ENCODE peak calls at places on chromosomes 2 and 18, in ten cellular contexts. O is Peyer's patch; I is GM23248; E is pancreas; G is tibial artery; B is astrocyte; W is small intestine; U is spleen; T is CD8-positive, alpha-beta memory T cell; M is prostate gland. V is an unnamed sample. For H3K27me3, the result is how much of the 10 kb centered on the place peaks cover.

GRCh38 chr2:200130762-200131166 is 175.4 kb downstream of the MAIP1 start:
- DNase-seq in I (peak), B (peak), U (no peak), T (no peak), E (no peak), O (no peak), M (no peak), W (no peak), G (no peak), V (no peak)

GRCh38 chr18:24369420-24369819 is 28.2 kb downstream of the OSBPL1A start:
- DNase-seq in B (peak), U (no peak), M (no peak), W (no peak), E (no peak), O (no peak), T (no peak), I (peak), G (no peak), V (no peak)

GRCh38 chr2:59957539-59957938 is 595.9 kb downstream of the BCL11A start:
- DNase-seq in E (no peak), W (no peak), T (no peak), G (no peak), O (no peak), U (no peak), B (no peak), M (no peak), I (no peak), V (no peak)

GRCh38 chr2:74441690-74442482 is at the start of gene RTKN:
- DNase-seq in I (peak), M (peak), O (peak), B (no peak), W (peak), U (peak), E (peak), G (no peak), T (no peak), V (peak)

GRCh38 chr2:101517753-101518152 is 42.8 kb upstream of the RFX8 start:
- DNase-seq in B (peak), M (no peak), O (no peak), W (peak), G (no peak), I (peak), T (no peak), U (no peak), E (no peak), V (no peak)

GRCh38 chr2:106104332-106105062 is 89.6 kb downstream of the UXS1 start:
- DNase-seq in B (peak), U (no peak), G (no peak), M (peak), E (peak), T (peak), I (peak), W (peak), O (no peak), V (no peak)

GRCh38 chr2:190534310-190535118 is at the start of gene NEMP2:
- DNase-seq in E (peak), B (peak), M (peak), O (peak), U (peak), W (peak), G (peak), I (peak), T (peak), V (peak)

GRCh38 chr2:23293063-23293462 is 91.9 kb upstream of the KLHL29 start:
- DNase-seq in W (no peak), M (peak), G (no peak), I (peak), O (no peak), E (no peak), T (no peak), B (no peak), U (no peak), V (no peak)

GRCh38 chr18:74498712-74499629 is 2.8 kb downstream of the CNDP2 start:
- DNase-seq in T (peak), G (peak), W (peak), I (peak), B (peak), E (peak), M (no peak), O (no peak), U (peak), V (peak)

GRCh38 chr2:132670961-132671781 is 1.2 kb upstream of the LYPD1 start:
- DNase-seq in U (no peak), E (no peak), G (no peak), O (no peak), T (no peak), B (peak), W (no peak), I (peak), M (no peak), V (no peak)

GRCh38 chr2:69843993-69844392 is 14.5 kb downstream of the GMCL1 start:
- DNase-seq in E (no peak), O (no peak), B (no peak), G (no peak), W (no peak), T (no peak), I (no peak), M (no peak), U (no peak), V (no peak)

GRCh38 chr2:85741811-85742507 is 11.8 kb upstream of the ATOH8 start:
- DNase-seq in I (peak), G (peak), O (no peak), B (peak), E (peak), W (no peak), U (no peak), T (no peak), M (peak), V (peak)

GRCh38 chr2:235494716-235495372 is 1.0 kb downstream of the AGAP1 start:
- DNase-seq in M (no peak), O (peak), I (peak), G (peak), E (peak), W (peak), T (no peak), U (no peak), B (peak), V (peak)

GRCh38 chr2:42092084-42092996 is 44.5 kb downstream of the PKDCC start:
- DNase-seq in B (peak), E (no peak), O (no peak), W (peak), I (no peak), U (no peak), T (no peak), M (no peak), G (no peak), V (no peak)

GRCh38 chr2:113219889-113220641 is 46.3 kb downstream of the PSD4 start:
- DNase-seq in E (peak), T (peak), O (peak), G (peak), W (peak), M (no peak), I (peak), U (no peak), B (no peak), V (peak)

GRCh38 chr18:58639751-58640427 is 11.0 kb upstream of the ALPK2 start:
- DNase-seq in B (peak), M (no peak), I (peak), O (no peak), E (no peak), U (no peak), W (no peak), T (no peak), G (no peak), V (no peak)

GRCh38 chr2:16375351-16375750 is 290.3 kb downstream of the CYRIA start:
- DNase-seq in W (no peak), O (no peak), M (no peak), E (no peak), I (no peak), U (no peak), B (no peak), G (no peak), T (no peak), V (no peak)

GRCh38 chr2:240791211-240791800 is 28.7 kb downstream of the KIF1A start:
- DNase-seq in M (no peak), O (peak), E (peak), U (peak), W (no peak), I (no peak), G (no peak), B (no peak), T (peak), V (no peak)

GRCh38 chr2:54605836-54606235 is 117.6 kb upstream of the EML6 start:
- DNase-seq in W (no peak), M (no peak), E (no peak), U (no peak), I (peak), B (peak), G (no peak), T (no peak), O (no peak), V (no peak)

GRCh38 chr2:109447251-109447661 is 166.5 kb downstream of the SEPTIN10 start:
- DNase-seq in E (no peak), T (no peak), M (no peak), U (peak), B (peak), O (no peak), G (peak), W (no peak), I (peak), V (no peak)

GRCh38 chr2:230798769-230799399 is 65.9 kb upstream of the ITM2C start:
- DNase-seq in M (peak), U (no peak), O (no peak), B (no peak), W (peak), E (no peak), G (no peak), I (peak), T (peak), V (no peak)

GRCh38 chr18:72868666-72869661 is 1.2 kb upstream of the NETO1 start:
- DNase-seq in T (no peak), W (no peak), M (no peak), G (no peak), O (no peak), B (no peak), I (no peak), E (no peak), U (peak), V (no peak)

GRCh38 chr18:24362757-24363156 is 34.9 kb downstream of the OSBPL1A start:
- DNase-seq in W (no peak), O (no peak), M (peak), T (no peak), B (no peak), I (no peak), E (no peak), G (no peak), U (no peak), V (no peak)

GRCh38 chr18:57798713-57799373 is 4.3 kb downstream of the ATP8B1 start:
- DNase-seq in B (no peak), I (no peak), E (no peak), O (no peak), T (no peak), W (peak), M (no peak), G (no peak), U (no peak), V (no peak)

GRCh38 chr2:139685590-139685989 is 905.4 kb upstream of the NXPH2 start:
- DNase-seq in U (no peak), E (no peak), W (no peak), O (no peak), I (no peak), T (no peak), B (no peak), M (no peak), G (no peak), V (no peak)

GRCh38 chr18:8948471-8949149 is 153.9 kb upstream of the NDUFV2 start:
- DNase-seq in G (no peak), M (no peak), U (no peak), I (peak), B (peak), E (no peak), W (no peak), T (no peak), O (no peak), V (no peak)

GRCh38 chr2:148999451-148999891 is 39.0 kb upstream of the LYPD6B start:
- DNase-seq in E (no peak), B (no peak), G (no peak), W (peak), M (peak), U (no peak), T (no peak), O (no peak), I (peak), V (no peak)

GRCh38 chr2:228401065-228401912 is 219.8 kb upstream of the SPHKAP start:
- DNase-seq in B (no peak), U (peak), G (no peak), E (no peak), I (no peak), O (no peak), W (no peak), T (no peak), M (no peak), V (no peak)

GRCh38 chr2:74474899-74475298 is 2.4 kb upstream of the MRPL53 start:
- DNase-seq in O (no peak), U (peak), I (no peak), T (no peak), E (no peak), W (no peak), B (no peak), M (no peak), G (no peak), V (no peak)

GRCh38 chr2:24452499-24452878 is 38.6 kb upstream of the NCOA1 start:
- DNase-seq in W (no peak), U (no peak), T (no peak), G (no peak), O (no peak), B (no peak), I (peak), E (no peak), M (no peak), V (no peak)
- H3K4me3 ChIP-seq in W (no peak), U (no peak), T (no peak), G (no peak), O (no peak), B (no peak), I (no peak), E (no peak), M (no peak), V (no peak)

GRCh38 chr2:7570247-7570646 is 653.0 kb downstream of the RNF144A start:
- DNase-seq in E (no peak), W (no peak), I (no peak), T (no peak), U (no peak), M (no peak), G (no peak), B (no peak), O (no peak), V (no peak)
- H3K27me3 ChIP-seq in E (under half), W (under half), I (under half), T (under half), U (under half), M (under half), G (under half), B (under half), O (under half), V (under half)

GRCh38 chr2:127208313-127208712 is 11.8 kb downstream of the CYP27C1 start:
- DNase-seq in O (no peak), I (peak), M (no peak), G (no peak), U (peak), T (no peak), E (no peak), W (no peak), B (peak), V (peak)

GRCh38 chr2:127201452-127201851 is 18.6 kb downstream of the CYP27C1 start:
- DNase-seq in M (no peak), O (no peak), G (no peak), B (no peak), T (no peak), I (no peak), E (no peak), U (peak), W (no peak), V (no peak)

GRCh38 chr2:127200962-127201361 is 19.1 kb downstream of the CYP27C1 start:
- DNase-seq in I (no peak), G (no peak), B (no peak), M (no peak), T (no peak), U (peak), W (no peak), E (no peak), O (no peak), V (no peak)

DNA sequence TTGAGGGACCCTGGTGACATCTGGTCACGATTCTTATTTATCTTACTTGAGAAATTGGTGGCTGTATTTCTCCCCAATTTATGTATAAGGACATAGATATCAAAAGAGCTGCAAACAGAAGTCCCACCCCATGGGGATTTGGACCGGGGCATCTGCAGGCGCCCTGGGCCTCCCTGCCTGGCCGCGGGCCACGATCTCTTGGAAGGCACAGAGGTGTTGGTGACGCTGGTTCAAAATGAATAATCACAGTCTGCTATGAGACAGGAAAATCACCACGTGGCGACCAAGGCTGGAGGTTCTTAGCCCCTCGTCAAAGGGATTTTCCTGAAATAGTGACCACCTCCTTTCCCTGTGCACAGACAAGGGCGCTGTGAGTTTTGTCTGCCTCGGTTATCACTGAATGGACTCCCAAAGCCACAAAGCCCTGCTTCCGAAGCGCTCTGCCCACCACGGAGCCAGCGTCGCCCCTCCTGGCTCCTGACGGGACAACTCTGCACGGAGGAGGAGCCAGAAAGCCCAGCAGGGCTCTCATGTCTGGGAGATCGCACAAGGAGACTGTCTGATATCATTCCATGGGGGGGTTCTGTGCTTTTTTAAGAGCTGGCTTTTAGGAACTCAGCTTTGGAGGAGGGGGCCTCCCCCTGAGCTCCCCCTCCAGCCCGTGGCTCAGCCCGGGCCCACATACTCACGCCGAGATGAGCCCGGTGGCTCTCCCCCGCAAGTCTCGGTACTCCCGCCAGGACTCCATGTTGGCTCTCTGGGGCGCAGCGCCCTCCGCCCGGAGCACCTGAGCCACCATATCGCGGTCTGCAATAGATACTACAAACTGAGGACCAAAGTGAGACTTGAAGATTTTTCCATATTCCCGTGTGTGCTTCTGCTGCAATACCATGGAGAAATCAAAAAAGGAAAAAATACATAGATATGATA is 14.6 kb downstream of the CYP27C1 start:
- DNase-seq in M (no peak), W (no peak), U (peak), E (no peak), B (no peak), T (no peak), G (no peak), I (no peak), O (no peak), V (peak)
- H3K27ac ChIP-seq in M (no peak), W (no peak), U (no peak), E (no peak), B (no peak), T (no peak), G (no peak), I (no peak), O (no peak), V (no peak)

DNA sequence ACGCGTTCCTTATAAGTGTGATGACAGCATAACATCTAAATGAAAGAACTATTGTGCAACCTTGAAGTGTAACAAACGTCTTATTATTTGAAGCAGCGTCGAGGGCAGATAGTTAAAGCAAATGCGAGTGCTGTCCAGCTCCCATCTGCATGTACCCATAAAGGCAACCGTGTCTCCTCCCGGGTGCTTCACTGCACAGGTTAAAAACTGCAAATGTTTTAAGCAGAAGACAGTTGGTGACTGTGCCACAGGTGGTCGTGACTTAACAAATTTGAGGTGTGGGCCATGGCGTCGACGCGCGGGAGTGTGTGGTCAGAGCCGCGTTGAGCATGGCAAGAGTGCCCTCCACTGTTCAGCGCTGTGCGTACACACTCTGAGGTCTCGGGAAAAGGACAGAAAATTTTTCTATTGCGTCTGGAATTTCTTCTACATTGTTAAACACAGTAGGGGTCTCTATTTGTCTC is 6.4 kb downstream of the SALL3 start:
- DNase-seq in I (peak), U (no peak), M (peak), B (peak), W (peak), O (no peak), G (no peak), T (no peak), E (no peak), V (no peak)
- H3K4me3 ChIP-seq in I (no peak), U (no peak), M (no peak), B (peak), W (no peak), O (no peak), G (no peak), T (no peak), E (no peak), V (no peak)

DNA sequence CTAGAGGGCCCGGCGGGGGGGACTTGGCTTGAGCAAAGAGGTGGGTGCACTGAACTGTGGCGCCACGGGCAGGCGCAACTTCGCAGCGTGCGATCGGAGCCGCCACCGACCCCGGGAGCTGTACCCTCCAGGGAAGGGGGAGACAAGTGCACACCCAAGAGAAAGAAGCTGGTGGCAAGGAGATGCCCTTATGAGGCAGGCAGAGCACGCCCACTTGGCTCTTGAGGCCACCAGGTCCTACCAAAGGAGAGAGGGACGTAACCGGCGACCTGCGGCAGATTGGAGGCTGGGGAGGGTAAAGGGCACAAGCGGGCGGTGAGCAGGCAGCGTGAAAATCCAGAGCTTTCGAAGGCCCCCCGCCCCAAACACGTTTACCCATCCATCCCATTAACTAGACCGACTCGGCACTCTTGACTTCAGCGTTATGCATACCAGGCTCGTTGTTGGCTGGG is 967 bp downstream of the DLX2 start:
- DNase-seq in I (peak), T (no peak), U (peak), E (no peak), W (no peak), G (no peak), B (no peak), M (no peak), O (peak), V (no peak)
- H3K27me3 ChIP-seq in I (under half), T (half or more), U (half or more), E (half or more), W (under half), G (half or more), B (under half), M (half or more), O (half or more), V (half or more)

GRCh38 chr2:40329739-40330047 is 122.2 kb downstream of the SLC8A1 start:
- DNase-seq in I (no peak), O (no peak), G (no peak), E (no peak), T (no peak), M (no peak), B (no peak), W (no peak), U (no peak), V (no peak)

GRCh38 chr2:40330086-40330485 is 121.8 kb downstream of the SLC8A1 start:
- DNase-seq in T (no peak), M (no peak), I (no peak), B (no peak), O (no peak), E (no peak), G (no peak), W (no peak), U (no peak), V (no peak)

GRCh38 chr2:40332096-40332826 is 119.6 kb downstream of the SLC8A1 start:
- DNase-seq in B (peak), U (no peak), E (no peak), G (no peak), I (peak), T (no peak), W (no peak), M (no peak), O (no peak), V (no peak)
- H3K27ac ChIP-seq in B (peak), U (peak), E (peak), G (peak), I (no peak), T (no peak), W (no peak), M (no peak), O (peak), V (no peak)

GRCh38 chr2:226959418-226959817 is 123.6 kb downstream of the RHBDD1 start:
- DNase-seq in U (no peak), I (no peak), W (no peak), M (no peak), E (no peak), T (no peak), B (no peak), G (no peak), O (no peak), V (no peak)
- H3K4me3 ChIP-seq in U (no peak), I (no peak), W (no peak), M (no peak), E (no peak), T (no peak), B (no peak), G (no peak), O (no peak), V (no peak)

GRCh38 chr18:13878858-13879257 is 36.5 kb downstream of the MC2R start:
- DNase-seq in M (no peak), E (no peak), U (no peak), I (no peak), O (no peak), W (no peak), G (no peak), T (no peak), B (no peak), V (no peak)
- H3K27me3 ChIP-seq in M (under half), E (under half), U (under half), I (under half), O (under half), W (under half), G (under half), T (under half), B (under half), V (under half)

V was measured in upper lobe of right lung.